ENCODE peak calls at places on chromosome 12, in four cellular contexts. One of them, this sample, is unnamed.

GRCh38 chr12:67354322-67354721 is 85.2 kb downstream of the CAND1 start:
- DNase-seq in cortex of kidney: no peak
- DNase-seq in stimulated activated CD4-positive, alpha-beta T cell treated with anti-CD3 and anti-CD28 coated beads, Interleukin-2, amount 100 ng/mL, for 48 hours: peak
- DNase-seq in sciatic nerve: no peak
- DNase-seq in this sample: no peak

GRCh38 chr12:74598819-74599218 is 61.2 kb downstream of the ATXN7L3B start:
- DNase-seq in stimulated activated CD4-positive, alpha-beta T cell treated with anti-CD3 and anti-CD28 coated beads, Interleukin-2, amount 100 ng/mL, for 48 hours: no peak
- DNase-seq in sciatic nerve: no peak
- DNase-seq in cortex of kidney: no peak
- DNase-seq in this sample: no peak

GRCh38 chr12:9787340-9787737 is 26.6 kb upstream of the CD69 start:
- DNase-seq in stimulated activated CD4-positive, alpha-beta T cell treated with anti-CD3 and anti-CD28 coated beads, Interleukin-2, amount 100 ng/mL, for 48 hours: no peak
- DNase-seq in cortex of kidney: no peak
- DNase-seq in sciatic nerve: no peak
- DNase-seq in this sample: no peak

GRCh38 chr12:64001439-64001838 is 156.9 kb downstream of the SRGAP1 start:
- DNase-seq in stimulated activated CD4-positive, alpha-beta T cell treated with anti-CD3 and anti-CD28 coated beads, Interleukin-2, amount 100 ng/mL, for 48 hours: no peak
- DNase-seq in sciatic nerve: no peak
- DNase-seq in cortex of kidney: no peak
- DNase-seq in this sample: no peak

GRCh38 chr12:121524196-121524930 is 56.5 kb downstream of the KDM2B start:
- DNase-seq in stimulated activated CD4-positive, alpha-beta T cell treated with anti-CD3 and anti-CD28 coated beads, Interleukin-2, amount 100 ng/mL, for 48 hours: no peak
- DNase-seq in cortex of kidney: no peak
- DNase-seq in sciatic nerve: no peak
- DNase-seq in this sample: no peak

GRCh38 chr12:58566599-58566998 is 353.7 kb downstream of the LRIG3 start:
- DNase-seq in sciatic nerve: no peak
- DNase-seq in cortex of kidney: no peak
- DNase-seq in stimulated activated CD4-positive, alpha-beta T cell treated with anti-CD3 and anti-CD28 coated beads, Interleukin-2, amount 100 ng/mL, for 48 hours: no peak
- DNase-seq in this sample: no peak

GRCh38 chr12:31238764-31239387 is 87.1 kb downstream of the SINHCAF start:
- DNase-seq in sciatic nerve: peak
- DNase-seq in cortex of kidney: no peak
- DNase-seq in stimulated activated CD4-positive, alpha-beta T cell treated with anti-CD3 and anti-CD28 coated beads, Interleukin-2, amount 100 ng/mL, for 48 hours: peak
- DNase-seq in this sample: no peak

GRCh38 chr12:65779091-65779642 is 45.1 kb upstream of the HMGA2 start:
- DNase-seq in sciatic nerve: no peak
- DNase-seq in cortex of kidney: no peak
- DNase-seq in stimulated activated CD4-positive, alpha-beta T cell treated with anti-CD3 and anti-CD28 coated beads, Interleukin-2, amount 100 ng/mL, for 48 hours: no peak
- DNase-seq in this sample: no peak

GRCh38 chr12:120640840-120641833 is 711 bp downstream of the CABP1 start:
- DNase-seq in cortex of kidney: no peak
- DNase-seq in stimulated activated CD4-positive, alpha-beta T cell treated with anti-CD3 and anti-CD28 coated beads, Interleukin-2, amount 100 ng/mL, for 48 hours: peak
- DNase-seq in sciatic nerve: peak
- DNase-seq in this sample: no peak

GRCh38 chr12:14057895-14058294 is 76.5 kb upstream of the GRIN2B start:
- DNase-seq in sciatic nerve: no peak
- DNase-seq in stimulated activated CD4-positive, alpha-beta T cell treated with anti-CD3 and anti-CD28 coated beads, Interleukin-2, amount 100 ng/mL, for 48 hours: no peak
- DNase-seq in cortex of kidney: no peak
- DNase-seq in this sample: no peak

GRCh38 chr12:96063046-96063445 is 27.7 kb upstream of the LTA4H start:
- DNase-seq in sciatic nerve: no peak
- DNase-seq in cortex of kidney: no peak
- DNase-seq in stimulated activated CD4-positive, alpha-beta T cell treated with anti-CD3 and anti-CD28 coated beads, Interleukin-2, amount 100 ng/mL, for 48 hours: no peak
- DNase-seq in this sample: no peak

GRCh38 chr12:76277480-76277879 is 70.7 kb downstream of the BBS10 start:
- DNase-seq in stimulated activated CD4-positive, alpha-beta T cell treated with anti-CD3 and anti-CD28 coated beads, Interleukin-2, amount 100 ng/mL, for 48 hours: no peak
- DNase-seq in sciatic nerve: no peak
- DNase-seq in cortex of kidney: no peak
- DNase-seq in this sample: no peak

GRCh38 chr12:75599061-75599460 is 87.7 kb upstream of the KRR1 start:
- DNase-seq in cortex of kidney: no peak
- DNase-seq in stimulated activated CD4-positive, alpha-beta T cell treated with anti-CD3 and anti-CD28 coated beads, Interleukin-2, amount 100 ng/mL, for 48 hours: no peak
- DNase-seq in sciatic nerve: no peak
- DNase-seq in this sample: no peak

GRCh38 chr12:127822743-127823433 is 444.1 kb upstream of the TMEM132C start:
- DNase-seq in cortex of kidney: no peak
- DNase-seq in stimulated activated CD4-positive, alpha-beta T cell treated with anti-CD3 and anti-CD28 coated beads, Interleukin-2, amount 100 ng/mL, for 48 hours: no peak
- DNase-seq in sciatic nerve: no peak
- DNase-seq in this sample: no peak

GRCh38 chr12:50353869-50354593 is 42.4 kb downstream of the FAM186A start:
- DNase-seq in cortex of kidney: no peak
- DNase-seq in sciatic nerve: no peak
- DNase-seq in stimulated activated CD4-positive, alpha-beta T cell treated with anti-CD3 and anti-CD28 coated beads, Interleukin-2, amount 100 ng/mL, for 48 hours: no peak
- DNase-seq in this sample: no peak

GRCh38 chr12:104865080-104865479 is 93.0 kb downstream of the SLC41A2 start:
- DNase-seq in stimulated activated CD4-positive, alpha-beta T cell treated with anti-CD3 and anti-CD28 coated beads, Interleukin-2, amount 100 ng/mL, for 48 hours: no peak
- DNase-seq in cortex of kidney: no peak
- DNase-seq in sciatic nerve: no peak
- DNase-seq in this sample: no peak

GRCh38 chr12:102454330-102454729 is 26.0 kb downstream of the IGF1 start:
- DNase-seq in sciatic nerve: no peak
- DNase-seq in stimulated activated CD4-positive, alpha-beta T cell treated with anti-CD3 and anti-CD28 coated beads, Interleukin-2, amount 100 ng/mL, for 48 hours: no peak
- DNase-seq in cortex of kidney: no peak
- DNase-seq in this sample: no peak